ENCODE peak calls at places on chromosomes 1 and 21, in seven cellular contexts. G is HCT116, D is GM23338, N is fibroblast of villous mesenchyme, E is endodermal cell, I is left ventricle myocardium inferior, J is endothelial cell of umbilical vein. B is an unnamed sample.

GRCh38 chr1:30652151-30652915 is 71.1 kb downstream of the MATN1 start:
- DNase-seq in E (peak; percentile 64), D (peak; percentile 38), J (no peak), I (no peak), G (no peak), N (no peak), B (no peak)

GRCh38 chr1:82485591-82486369 is 685.0 kb downstream of the ADGRL2 start:
- DNase-seq in D (peak; percentile 83), I (peak; percentile 33), G (no peak), J (no peak), E (peak; percentile 78), N (no peak), B (no peak)

GRCh38 chr1:241610056-241610815 is 29.9 kb downstream of the CHML start:
- DNase-seq in J (peak; percentile 78), G (no peak), E (peak; percentile 53), D (no peak), I (no peak), N (peak; percentile 70), B (no peak)

GRCh38 chr1:24704411-24705259 is 40.6 kb upstream of the CLIC4 start:
- DNase-seq in D (peak; percentile 58), J (peak; percentile 58), G (no peak), I (no peak), E (peak; percentile 75), N (peak; percentile 43), B (no peak)

GRCh38 chr1:108595510-108595909 is 35.6 kb downstream of the EEIG2 start:
- DNase-seq in D (peak; percentile 58), J (peak; percentile 35), I (no peak), G (no peak), E (no peak), N (peak; percentile 32), B (no peak)

GRCh38 chr21:31161157-31161556 is 122.9 kb upstream of the KRTAP19-8 start:
- DNase-seq in N (no peak), E (peak; percentile 91), I (no peak), J (no peak), G (no peak), D (peak; percentile 52), B (no peak)

GRCh38 chr1:211928222-211928856 is 97.8 kb upstream of the LPGAT1 start:
- DNase-seq in G (no peak), J (no peak), E (no peak), D (peak; percentile 43), N (peak; percentile 37), I (no peak), B (no peak)

GRCh38 chr1:53862507-53862906 is 24.4 kb upstream of the NDC1 start:
- DNase-seq in J (no peak), D (no peak), I (no peak), G (no peak), E (no peak), N (no peak), B (peak; percentile 5)

GRCh38 chr1:27377760-27378495 is 3.3 kb upstream of the FCN3 start:
- DNase-seq in N (no peak), D (no peak), G (no peak), E (no peak), J (no peak), I (no peak), B (no peak)

GRCh38 chr1:71307451-71307850 is 226.6 kb upstream of the ZRANB2 start:
- DNase-seq in I (no peak), J (peak; percentile 42), E (no peak), D (peak; percentile 14), N (peak; percentile 63), G (no peak), B (no peak)

GRCh38 chr1:164240081-164240480 is 318.9 kb upstream of the PBX1 start:
- DNase-seq in G (no peak), N (peak; percentile 3), J (no peak), I (no peak), E (peak; percentile 73), D (peak; percentile 57), B (no peak)

GRCh38 chr1:63817152-63817667 is 43.4 kb downstream of the ROR1 start:
- DNase-seq in E (no peak), D (no peak), N (peak; percentile 76), G (no peak), I (no peak), J (peak; percentile 54), B (no peak)

GRCh38 chr1:155049651-155050559 is 1.2 kb upstream of the ADAM15 start:
- DNase-seq in N (no peak), E (no peak), G (no peak), J (no peak), D (no peak), I (no peak), B (no peak)

GRCh38 chr1:218674280-218674773 is 329.2 kb downstream of the TGFB2 start:
- DNase-seq in E (peak; percentile 91), D (peak; percentile 85), N (peak; percentile 73), G (peak; percentile 78), J (peak; percentile 69), I (peak; percentile 14), B (no peak)

GRCh38 chr1:78490861-78491310 is at the start of gene PTGFR:
- DNase-seq in D (peak; percentile 79), E (peak; percentile 79), J (peak; percentile 21), I (peak; percentile 16), G (no peak), N (peak; percentile 28), B (peak; percentile 6)

GRCh38 chr1:115545791-115546733 is 95.7 kb upstream of the VANGL1 start:
- DNase-seq in G (peak; percentile 76), D (peak; percentile 94), N (peak; percentile 83), E (peak; percentile 93), I (no peak), J (peak; percentile 56), B (no peak)

GRCh38 chr1:154391086-154391770 is 13.9 kb upstream of the IL6R start:
- DNase-seq in I (no peak), E (no peak), N (no peak), G (no peak), D (no peak), J (no peak), B (no peak)

GRCh38 chr1:182761396-182762395 is 27.9 kb upstream of the NPL start:
- DNase-seq in D (no peak), J (no peak), G (no peak), I (no peak), E (no peak), N (peak; percentile 24), B (no peak)

GRCh38 chr1:84621553-84621952 is 47.3 kb upstream of the CTBS start:
- DNase-seq in N (no peak), E (no peak), G (no peak), I (no peak), J (no peak), D (no peak), B (no peak)

GRCh38 chr1:107486365-107486764 is 345.5 kb downstream of the NTNG1 start:
- DNase-seq in I (no peak), N (no peak), J (no peak), E (peak; percentile 53), G (no peak), D (no peak), B (no peak)

GRCh38 chr1:227560393-227560792 is 3.0 kb upstream of the ZNF678 start:
- DNase-seq in N (no peak), J (no peak), D (no peak), E (peak; percentile 30), G (no peak), I (no peak), B (no peak)

GRCh38 chr1:227559926-227560325 is 3.4 kb upstream of the ZNF678 start:
- DNase-seq in I (no peak), J (no peak), E (no peak), N (no peak), G (no peak), D (no peak), B (no peak)

GRCh38 chr1:227561303-227561702 is 2.1 kb upstream of the ZNF678 start:
- DNase-seq in G (no peak), N (no peak), E (no peak), J (no peak), I (no peak), D (no peak), B (no peak)

GRCh38 chr1:227562037-227562436 is 1.3 kb upstream of the ZNF678 start:
- DNase-seq in N (no peak), J (no peak), I (no peak), E (no peak), D (no peak), G (no peak), B (no peak)

GRCh38 chr1:227560814-227561213 is 2.5 kb upstream of the ZNF678 start:
- DNase-seq in I (no peak), D (no peak), N (no peak), E (no peak), J (no peak), G (no peak), B (no peak)
- H3K4me3 ChIP-seq in I (peak overlapping the region; percentile 52), D (no peak overlapping the region), N (no peak overlapping the region), E (no peak overlapping the region), J (no peak overlapping the region), G (no peak overlapping the region), B (no peak overlapping the region)

DNA sequence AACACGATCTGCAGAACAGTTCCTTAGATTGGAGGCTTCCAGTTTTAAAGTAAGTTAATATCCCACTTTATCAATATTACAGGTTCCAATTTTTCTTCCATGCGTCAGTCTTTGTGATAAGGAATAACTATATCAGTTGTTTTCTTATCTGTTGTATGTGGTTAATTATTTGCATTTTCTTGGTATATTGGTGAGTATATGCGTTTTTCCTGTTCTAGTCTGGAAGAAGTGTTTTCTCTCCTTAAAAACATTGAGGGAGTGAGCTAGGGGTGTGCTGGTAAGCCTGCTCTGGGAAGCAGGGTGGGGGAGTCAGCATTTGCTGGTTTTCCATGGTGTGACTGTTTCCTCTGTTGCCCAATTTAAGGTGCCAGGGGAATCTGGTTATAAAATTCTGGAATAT is 50.2 kb upstream of the KIF1B start:
- DNase-seq in D (no peak), N (no peak), J (no peak), G (no peak), I (no peak), E (no peak), B (no peak)
- H3K4me3 ChIP-seq in D (no peak overlapping the region), N (no peak overlapping the region), J (no peak overlapping the region), G (no peak overlapping the region), I (no peak overlapping the region), E (no peak overlapping the region), B (no peak overlapping the region)

DNA sequence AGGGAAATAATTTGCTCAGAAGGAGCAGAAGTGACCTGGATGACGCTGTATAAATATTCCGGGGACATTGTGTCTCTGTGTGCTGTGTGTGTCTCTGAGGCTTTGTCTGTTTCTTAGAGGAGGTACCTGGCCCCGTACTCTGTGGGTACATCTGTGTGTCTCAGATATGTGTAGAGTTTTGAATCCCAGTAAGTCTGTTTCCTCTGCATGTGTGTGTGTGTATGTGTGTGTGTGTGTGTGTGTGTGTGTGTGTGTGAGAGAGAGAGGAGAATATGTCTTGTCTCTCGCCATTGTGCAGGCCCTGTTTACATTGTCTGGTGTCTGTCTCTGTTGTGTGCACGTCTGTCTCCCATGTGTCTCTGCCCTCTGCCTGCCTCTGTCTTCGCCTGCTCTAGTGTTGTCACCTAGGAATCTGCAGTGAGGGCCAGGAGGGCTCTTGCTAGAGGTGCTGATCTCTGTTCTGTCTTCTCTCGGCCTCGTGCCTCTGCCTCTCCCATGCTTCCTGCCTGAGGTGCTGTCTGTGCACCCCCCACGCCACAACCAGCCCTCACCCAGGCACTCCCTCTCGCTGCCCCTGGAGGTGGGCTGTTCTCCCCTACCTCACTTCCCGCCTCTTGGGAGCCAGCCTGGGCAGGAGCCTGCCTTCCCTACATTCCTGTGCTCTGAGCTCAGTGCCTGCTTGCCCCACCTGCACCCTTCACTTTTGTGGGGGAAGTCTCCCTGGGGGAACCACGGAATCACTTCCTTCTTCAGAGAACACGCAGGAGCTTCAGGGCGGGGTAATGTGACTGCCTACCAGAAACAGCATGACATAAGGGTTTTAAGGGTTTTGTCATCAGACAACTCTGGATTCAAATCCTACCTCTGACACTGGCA is 5.9 kb downstream of the MAP7D1 start:
- DNase-seq in N (no peak), D (peak; percentile 49), I (no peak), E (peak; percentile 75), G (no peak), J (peak; percentile 31), B (peak; percentile 72)
- H3K4me3 ChIP-seq in N (peak overlapping the region; percentile 53), D (peak overlapping the region; percentile 61), I (peak overlapping the region; percentile 100), E (peak overlapping the region; percentile 76), G (peak overlapping the region; percentile 49), J (no peak overlapping the region), B (peak overlapping the region; percentile 62)

GRCh38 chr21:45590726-45591618 is 48.7 kb upstream of the SLC19A1 start:
- DNase-seq in N (no peak), D (peak; percentile 54), J (no peak), E (no peak), G (no peak), I (peak; percentile 29), B (peak; percentile 64)
- H3K4me3 ChIP-seq in N (peak overlapping the region; percentile 53), D (peak overlapping the region; percentile 64), J (no peak overlapping the region), E (no peak overlapping the region), G (peak overlapping the region; percentile 50), I (peak overlapping the region; percentile 71), B (peak overlapping the region; percentile 41)

B was measured in GM06990.